ENCODE peak calls at places on chromosomes 2 and 18, in ten cellular contexts. Q, G, H, N, U, V, Z, T, A and D are unnamed samples.

GRCh38 chr2:135093192-135093591 is 41.1 kb downstream of the RAB3GAP1 start:
- DNase-seq in Q (no peak), G (no peak), H (no peak), N (no peak), U (no peak), V (no peak), Z (no peak), T (no peak), A (no peak), D (no peak)

GRCh38 chr2:176002684-176003225 is 688 bp upstream of the LNPK start:
- DNase-seq in Q (peak; percentile 21), G (peak; percentile 34), H (peak; percentile 54), N (no peak), U (peak; percentile 31), V (peak; percentile 13), Z (no peak), T (peak; percentile 18), A (no peak), D (no peak)

GRCh38 chr2:106104332-106105062 is 89.6 kb downstream of the UXS1 start:
- DNase-seq in Q (peak; percentile 55), G (peak; percentile 49), H (peak; percentile 77), N (peak; percentile 78), U (no peak), V (peak; percentile 75), Z (no peak), T (peak; percentile 67), A (peak; percentile 63), D (peak; percentile 79)

GRCh38 chr2:58923869-58924268 is 682.7 kb upstream of the FANCL start:
- DNase-seq in Q (no peak), G (no peak), H (peak; percentile 31), N (no peak), U (no peak), V (no peak), Z (peak; percentile 61), T (no peak), A (no peak), D (no peak)

GRCh38 chr2:196249860-196250259 is 78.5 kb upstream of the STK17B start:
- DNase-seq in Q (no peak), G (no peak), H (no peak), N (peak; percentile 36), U (no peak), V (no peak), Z (no peak), T (no peak), A (no peak), D (no peak)

GRCh38 chr2:2566396-2567323 is 235.6 kb upstream of the MYT1L start:
- DNase-seq in Q (no peak), G (no peak), H (no peak), N (no peak), U (no peak), V (no peak), Z (no peak), T (no peak), A (no peak), D (no peak)

GRCh38 chr18:12239426-12239825 is 14.7 kb upstream of the CIDEA start:
- DNase-seq in Q (no peak), G (no peak), H (no peak), N (no peak), U (no peak), V (no peak), Z (no peak), T (no peak), A (no peak), D (no peak)

GRCh38 chr2:149410701-149411484 is 80.5 kb downstream of the LYPD6 start:
- DNase-seq in Q (no peak), G (no peak), H (peak; percentile 77), N (no peak), U (no peak), V (no peak), Z (peak; percentile 74), T (no peak), A (no peak), D (no peak)

GRCh38 chr2:15031745-15032240 is 399.3 kb downstream of the LRATD1 start:
- DNase-seq in Q (no peak), G (no peak), H (no peak), N (peak; percentile 50), U (no peak), V (no peak), Z (no peak), T (peak; percentile 10), A (no peak), D (peak; percentile 41)

GRCh38 chr2:217666338-217666737 is 336.5 kb downstream of the TNS1 start:
- DNase-seq in Q (no peak), G (no peak), H (no peak), N (peak; percentile 25), U (peak; percentile 18), V (no peak), Z (no peak), T (no peak), A (no peak), D (no peak)

GRCh38 chr2:199462167-199462976 is 4.6 kb upstream of the SATB2 start:
- DNase-seq in Q (no peak), G (no peak), H (no peak), N (no peak), U (no peak), V (no peak), Z (no peak), T (no peak), A (no peak), D (peak; percentile 65)

GRCh38 chr2:113010088-113010487 is 4.8 kb downstream of the IL36A start:
- DNase-seq in Q (no peak), G (no peak), H (no peak), N (no peak), U (no peak), V (no peak), Z (no peak), T (no peak), A (no peak), D (no peak)

GRCh38 chr18:22544626-22545025 is 126.9 kb upstream of the CTAGE1 start:
- DNase-seq in Q (peak; percentile 31), G (no peak), H (no peak), N (no peak), U (no peak), V (no peak), Z (no peak), T (no peak), A (no peak), D (no peak)

GRCh38 chr18:3032721-3033120 is 19.8 kb upstream of the LPIN2 start:
- DNase-seq in Q (no peak), G (no peak), H (no peak), N (no peak), U (no peak), V (no peak), Z (no peak), T (no peak), A (no peak), D (no peak)